ENCODE peak calls at places on chromosomes 4 and X, in ten cellular contexts. One of them, this sample, is unnamed.

GRCh38 chrX:115898382-115899001 is 272.1 kb upstream of the AGTR2 start:
- DNase-seq in NCI-H2081: peak; percentile 45
- DNase-seq in MCF 10A: peak; percentile 14
- DNase-seq in activated CD8-positive, alpha-beta T cell treated with anti-CD3 and anti-CD28 coated beads, Interleukin-2, amount 10 ng/mL, durations not matched to agents 7 days and 5 days: no peak
- DNase-seq in stimulated activated CD4-positive, alpha-beta T cell treated with anti-CD3 and anti-CD28 coated beads, Interleukin-12 subunit alpha, Interleukin-12 subunit beta, amount 100 ng/mL, for 48 hours: peak; percentile 55
- DNase-seq in A172: no peak
- DNase-seq in SW480: no peak
- DNase-seq in amniotic stem cell: no peak
- DNase-seq in NCI-H1436: no peak
- DNase-seq in dermis microvascular lymphatic vessel endothelial cell: no peak
- DNase-seq in this sample: no peak

GRCh38 chr4:177473991-177474390 is 31.8 kb upstream of the AGA start:
- DNase-seq in amniotic stem cell: no peak
- DNase-seq in MCF 10A: no peak
- DNase-seq in NCI-H2081: no peak
- DNase-seq in stimulated activated CD4-positive, alpha-beta T cell treated with anti-CD3 and anti-CD28 coated beads, Interleukin-12 subunit alpha, Interleukin-12 subunit beta, amount 100 ng/mL, for 48 hours: no peak
- DNase-seq in A172: no peak
- DNase-seq in activated CD8-positive, alpha-beta T cell treated with anti-CD3 and anti-CD28 coated beads, Interleukin-2, amount 10 ng/mL, durations not matched to agents 7 days and 5 days: no peak
- DNase-seq in SW480: no peak
- DNase-seq in NCI-H1436: no peak
- DNase-seq in dermis microvascular lymphatic vessel endothelial cell: no peak
- DNase-seq in this sample: no peak

GRCh38 chrX:8144925-8145324 is 26.1 kb downstream of the VCX2 start:
- DNase-seq in MCF 10A: no peak
- DNase-seq in amniotic stem cell: no peak
- DNase-seq in NCI-H2081: no peak
- DNase-seq in stimulated activated CD4-positive, alpha-beta T cell treated with anti-CD3 and anti-CD28 coated beads, Interleukin-12 subunit alpha, Interleukin-12 subunit beta, amount 100 ng/mL, for 48 hours: no peak
- DNase-seq in NCI-H1436: no peak
- DNase-seq in activated CD8-positive, alpha-beta T cell treated with anti-CD3 and anti-CD28 coated beads, Interleukin-2, amount 10 ng/mL, durations not matched to agents 7 days and 5 days: no peak
- DNase-seq in dermis microvascular lymphatic vessel endothelial cell: no peak
- DNase-seq in A172: no peak
- DNase-seq in SW480: no peak
- DNase-seq in this sample: no peak

GRCh38 chr4:2407991-2408342 is 10.5 kb downstream of the ZFYVE28 start:
- DNase-seq in NCI-H2081: no peak
- DNase-seq in activated CD8-positive, alpha-beta T cell treated with anti-CD3 and anti-CD28 coated beads, Interleukin-2, amount 10 ng/mL, durations not matched to agents 7 days and 5 days: no peak
- DNase-seq in SW480: no peak
- DNase-seq in MCF 10A: no peak
- DNase-seq in dermis microvascular lymphatic vessel endothelial cell: no peak
- DNase-seq in NCI-H1436: no peak
- DNase-seq in stimulated activated CD4-positive, alpha-beta T cell treated with anti-CD3 and anti-CD28 coated beads, Interleukin-12 subunit alpha, Interleukin-12 subunit beta, amount 100 ng/mL, for 48 hours: no peak
- DNase-seq in A172: no peak
- DNase-seq in amniotic stem cell: no peak
- DNase-seq in this sample: no peak

GRCh38 chrX:155997436-155997835 is at the start of gene IL9R:
- DNase-seq in stimulated activated CD4-positive, alpha-beta T cell treated with anti-CD3 and anti-CD28 coated beads, Interleukin-12 subunit alpha, Interleukin-12 subunit beta, amount 100 ng/mL, for 48 hours: peak; percentile 21
- DNase-seq in dermis microvascular lymphatic vessel endothelial cell: no peak
- DNase-seq in NCI-H1436: no peak
- DNase-seq in MCF 10A: no peak
- DNase-seq in activated CD8-positive, alpha-beta T cell treated with anti-CD3 and anti-CD28 coated beads, Interleukin-2, amount 10 ng/mL, durations not matched to agents 7 days and 5 days: peak; percentile 89
- DNase-seq in amniotic stem cell: no peak
- DNase-seq in NCI-H2081: no peak
- DNase-seq in SW480: peak; percentile 8
- DNase-seq in A172: no peak
- DNase-seq in this sample: no peak

GRCh38 chr4:100736651-100737450 is 219.0 kb upstream of the EMCN start:
- DNase-seq in MCF 10A: peak; percentile 93
- DNase-seq in amniotic stem cell: peak; percentile 24
- DNase-seq in dermis microvascular lymphatic vessel endothelial cell: peak; percentile 97
- DNase-seq in SW480: no peak
- DNase-seq in NCI-H1436: no peak
- DNase-seq in activated CD8-positive, alpha-beta T cell treated with anti-CD3 and anti-CD28 coated beads, Interleukin-2, amount 10 ng/mL, durations not matched to agents 7 days and 5 days: no peak
- DNase-seq in stimulated activated CD4-positive, alpha-beta T cell treated with anti-CD3 and anti-CD28 coated beads, Interleukin-12 subunit alpha, Interleukin-12 subunit beta, amount 100 ng/mL, for 48 hours: no peak
- DNase-seq in A172: peak; percentile 88
- DNase-seq in NCI-H2081: no peak
- DNase-seq in this sample: no peak

GRCh38 chr4:42341518-42342026 is 55.7 kb upstream of the SHISA3 start:
- DNase-seq in activated CD8-positive, alpha-beta T cell treated with anti-CD3 and anti-CD28 coated beads, Interleukin-2, amount 10 ng/mL, durations not matched to agents 7 days and 5 days: no peak
- DNase-seq in stimulated activated CD4-positive, alpha-beta T cell treated with anti-CD3 and anti-CD28 coated beads, Interleukin-12 subunit alpha, Interleukin-12 subunit beta, amount 100 ng/mL, for 48 hours: no peak
- DNase-seq in dermis microvascular lymphatic vessel endothelial cell: peak; percentile 37
- DNase-seq in NCI-H2081: no peak
- DNase-seq in A172: peak; percentile 34
- DNase-seq in NCI-H1436: no peak
- DNase-seq in amniotic stem cell: no peak
- DNase-seq in SW480: no peak
- DNase-seq in MCF 10A: no peak
- DNase-seq in this sample: no peak

GRCh38 chrX:69508610-69509009 is 4.5 kb downstream of the NALF2 start:
- DNase-seq in NCI-H1436: no peak
- DNase-seq in MCF 10A: no peak
- DNase-seq in amniotic stem cell: no peak
- DNase-seq in dermis microvascular lymphatic vessel endothelial cell: no peak
- DNase-seq in NCI-H2081: no peak
- DNase-seq in SW480: no peak
- DNase-seq in stimulated activated CD4-positive, alpha-beta T cell treated with anti-CD3 and anti-CD28 coated beads, Interleukin-12 subunit alpha, Interleukin-12 subunit beta, amount 100 ng/mL, for 48 hours: no peak
- DNase-seq in A172: no peak
- DNase-seq in activated CD8-positive, alpha-beta T cell treated with anti-CD3 and anti-CD28 coated beads, Interleukin-2, amount 10 ng/mL, durations not matched to agents 7 days and 5 days: no peak
- DNase-seq in this sample: no peak

GRCh38 chr4:36088542-36088941 is 155.8 kb downstream of the ARAP2 start:
- DNase-seq in amniotic stem cell: no peak
- DNase-seq in activated CD8-positive, alpha-beta T cell treated with anti-CD3 and anti-CD28 coated beads, Interleukin-2, amount 10 ng/mL, durations not matched to agents 7 days and 5 days: no peak
- DNase-seq in NCI-H1436: no peak
- DNase-seq in A172: peak; percentile 18
- DNase-seq in stimulated activated CD4-positive, alpha-beta T cell treated with anti-CD3 and anti-CD28 coated beads, Interleukin-12 subunit alpha, Interleukin-12 subunit beta, amount 100 ng/mL, for 48 hours: no peak
- DNase-seq in NCI-H2081: peak; percentile 51
- DNase-seq in dermis microvascular lymphatic vessel endothelial cell: no peak
- DNase-seq in SW480: peak; percentile 2
- DNase-seq in MCF 10A: no peak
- DNase-seq in this sample: no peak

GRCh38 chrX:154602226-154602625 is 16.9 kb downstream of the CTAG1B start:
- DNase-seq in NCI-H1436: no peak
- DNase-seq in activated CD8-positive, alpha-beta T cell treated with anti-CD3 and anti-CD28 coated beads, Interleukin-2, amount 10 ng/mL, durations not matched to agents 7 days and 5 days: no peak
- DNase-seq in MCF 10A: no peak
- DNase-seq in A172: no peak
- DNase-seq in amniotic stem cell: no peak
- DNase-seq in NCI-H2081: no peak
- DNase-seq in stimulated activated CD4-positive, alpha-beta T cell treated with anti-CD3 and anti-CD28 coated beads, Interleukin-12 subunit alpha, Interleukin-12 subunit beta, amount 100 ng/mL, for 48 hours: no peak
- DNase-seq in SW480: no peak
- DNase-seq in dermis microvascular lymphatic vessel endothelial cell: no peak
- DNase-seq in this sample: no peak

GRCh38 chr4:110629214-110629754 is 6.4 kb upstream of the PITX2 start:
- DNase-seq in NCI-H1436: no peak
- DNase-seq in NCI-H2081: no peak
- DNase-seq in amniotic stem cell: no peak
- DNase-seq in stimulated activated CD4-positive, alpha-beta T cell treated with anti-CD3 and anti-CD28 coated beads, Interleukin-12 subunit alpha, Interleukin-12 subunit beta, amount 100 ng/mL, for 48 hours: no peak
- DNase-seq in activated CD8-positive, alpha-beta T cell treated with anti-CD3 and anti-CD28 coated beads, Interleukin-2, amount 10 ng/mL, durations not matched to agents 7 days and 5 days: no peak
- DNase-seq in A172: no peak
- DNase-seq in MCF 10A: no peak
- DNase-seq in dermis microvascular lymphatic vessel endothelial cell: no peak
- DNase-seq in SW480: no peak
- DNase-seq in this sample: no peak

GRCh38 chr4:129352480-129352879 is 256.5 kb downstream of the C4orf33 start:
- DNase-seq in SW480: no peak
- DNase-seq in activated CD8-positive, alpha-beta T cell treated with anti-CD3 and anti-CD28 coated beads, Interleukin-2, amount 10 ng/mL, durations not matched to agents 7 days and 5 days: no peak
- DNase-seq in NCI-H2081: no peak
- DNase-seq in A172: no peak
- DNase-seq in NCI-H1436: no peak
- DNase-seq in stimulated activated CD4-positive, alpha-beta T cell treated with anti-CD3 and anti-CD28 coated beads, Interleukin-12 subunit alpha, Interleukin-12 subunit beta, amount 100 ng/mL, for 48 hours: no peak
- DNase-seq in amniotic stem cell: no peak
- DNase-seq in MCF 10A: no peak
- DNase-seq in dermis microvascular lymphatic vessel endothelial cell: no peak
- DNase-seq in this sample: no peak

GRCh38 chr4:139607302-139608060 is 51.5 kb upstream of the SETD7 start:
- DNase-seq in MCF 10A: peak; percentile 14
- DNase-seq in activated CD8-positive, alpha-beta T cell treated with anti-CD3 and anti-CD28 coated beads, Interleukin-2, amount 10 ng/mL, durations not matched to agents 7 days and 5 days: no peak
- DNase-seq in A172: no peak
- DNase-seq in stimulated activated CD4-positive, alpha-beta T cell treated with anti-CD3 and anti-CD28 coated beads, Interleukin-12 subunit alpha, Interleukin-12 subunit beta, amount 100 ng/mL, for 48 hours: no peak
- DNase-seq in dermis microvascular lymphatic vessel endothelial cell: no peak
- DNase-seq in amniotic stem cell: no peak
- DNase-seq in NCI-H2081: no peak
- DNase-seq in SW480: no peak
- DNase-seq in NCI-H1436: no peak
- DNase-seq in this sample: no peak

GRCh38 chr4:173177232-173177631 is 8.6 kb downstream of the GALNT7 start:
- DNase-seq in stimulated activated CD4-positive, alpha-beta T cell treated with anti-CD3 and anti-CD28 coated beads, Interleukin-12 subunit alpha, Interleukin-12 subunit beta, amount 100 ng/mL, for 48 hours: no peak
- DNase-seq in activated CD8-positive, alpha-beta T cell treated with anti-CD3 and anti-CD28 coated beads, Interleukin-2, amount 10 ng/mL, durations not matched to agents 7 days and 5 days: no peak
- DNase-seq in SW480: no peak
- DNase-seq in A172: no peak
- DNase-seq in MCF 10A: no peak
- DNase-seq in dermis microvascular lymphatic vessel endothelial cell: no peak
- DNase-seq in NCI-H1436: no peak
- DNase-seq in amniotic stem cell: no peak
- DNase-seq in NCI-H2081: no peak
- DNase-seq in this sample: no peak

GRCh38 chr4:910366-911091 is 21.6 kb downstream of the GAK start:
- DNase-seq in MCF 10A: no peak
- DNase-seq in A172: no peak
- DNase-seq in NCI-H2081: no peak
- DNase-seq in activated CD8-positive, alpha-beta T cell treated with anti-CD3 and anti-CD28 coated beads, Interleukin-2, amount 10 ng/mL, durations not matched to agents 7 days and 5 days: no peak
- DNase-seq in stimulated activated CD4-positive, alpha-beta T cell treated with anti-CD3 and anti-CD28 coated beads, Interleukin-12 subunit alpha, Interleukin-12 subunit beta, amount 100 ng/mL, for 48 hours: no peak
- DNase-seq in NCI-H1436: no peak
- DNase-seq in amniotic stem cell: no peak
- DNase-seq in SW480: no peak
- DNase-seq in dermis microvascular lymphatic vessel endothelial cell: no peak
- DNase-seq in this sample: no peak

GRCh38 chr4:2489841-2490552 is 21.1 kb downstream of the RNF4 start:
- DNase-seq in A172: no peak
- DNase-seq in stimulated activated CD4-positive, alpha-beta T cell treated with anti-CD3 and anti-CD28 coated beads, Interleukin-12 subunit alpha, Interleukin-12 subunit beta, amount 100 ng/mL, for 48 hours: no peak
- DNase-seq in NCI-H2081: no peak
- DNase-seq in activated CD8-positive, alpha-beta T cell treated with anti-CD3 and anti-CD28 coated beads, Interleukin-2, amount 10 ng/mL, durations not matched to agents 7 days and 5 days: no peak
- DNase-seq in dermis microvascular lymphatic vessel endothelial cell: peak; percentile 29
- DNase-seq in NCI-H1436: no peak
- DNase-seq in amniotic stem cell: no peak
- DNase-seq in MCF 10A: peak; percentile 22
- DNase-seq in SW480: no peak
- DNase-seq in this sample: no peak

GRCh38 chrX:132968282-132968681 is 9.9 kb upstream of the HS6ST2 start:
- DNase-seq in stimulated activated CD4-positive, alpha-beta T cell treated with anti-CD3 and anti-CD28 coated beads, Interleukin-12 subunit alpha, Interleukin-12 subunit beta, amount 100 ng/mL, for 48 hours: no peak
- DNase-seq in amniotic stem cell: no peak
- DNase-seq in A172: no peak
- DNase-seq in NCI-H2081: no peak
- DNase-seq in dermis microvascular lymphatic vessel endothelial cell: no peak
- DNase-seq in SW480: no peak
- DNase-seq in activated CD8-positive, alpha-beta T cell treated with anti-CD3 and anti-CD28 coated beads, Interleukin-2, amount 10 ng/mL, durations not matched to agents 7 days and 5 days: no peak
- DNase-seq in MCF 10A: peak; percentile 11
- DNase-seq in NCI-H1436: no peak
- DNase-seq in this sample: no peak

GRCh38 chrX:133670394-133670793 is 255.1 kb upstream of the GPC4 start:
- DNase-seq in amniotic stem cell: no peak
- DNase-seq in activated CD8-positive, alpha-beta T cell treated with anti-CD3 and anti-CD28 coated beads, Interleukin-2, amount 10 ng/mL, durations not matched to agents 7 days and 5 days: peak; percentile 20
- DNase-seq in dermis microvascular lymphatic vessel endothelial cell: peak; percentile 7
- DNase-seq in SW480: peak; percentile 30
- DNase-seq in NCI-H2081: no peak
- DNase-seq in NCI-H1436: peak; percentile 29
- DNase-seq in stimulated activated CD4-positive, alpha-beta T cell treated with anti-CD3 and anti-CD28 coated beads, Interleukin-12 subunit alpha, Interleukin-12 subunit beta, amount 100 ng/mL, for 48 hours: peak; percentile 16
- DNase-seq in A172: peak; percentile 6
- DNase-seq in MCF 10A: peak; percentile 57
- DNase-seq in this sample: no peak

GRCh38 chr4:122131562-122132157 is 20.5 kb upstream of the BLTP1 start:
- DNase-seq in amniotic stem cell: no peak
- DNase-seq in A172: no peak
- DNase-seq in SW480: no peak
- DNase-seq in NCI-H1436: no peak
- DNase-seq in MCF 10A: no peak
- DNase-seq in NCI-H2081: no peak
- DNase-seq in stimulated activated CD4-positive, alpha-beta T cell treated with anti-CD3 and anti-CD28 coated beads, Interleukin-12 subunit alpha, Interleukin-12 subunit beta, amount 100 ng/mL, for 48 hours: no peak
- DNase-seq in activated CD8-positive, alpha-beta T cell treated with anti-CD3 and anti-CD28 coated beads, Interleukin-2, amount 10 ng/mL, durations not matched to agents 7 days and 5 days: peak; percentile 33
- DNase-seq in dermis microvascular lymphatic vessel endothelial cell: no peak
- DNase-seq in this sample: no peak

GRCh38 chr4:88481557-88481956 is 24.6 kb downstream of the HERC5 start:
- DNase-seq in dermis microvascular lymphatic vessel endothelial cell: no peak
- DNase-seq in stimulated activated CD4-positive, alpha-beta T cell treated with anti-CD3 and anti-CD28 coated beads, Interleukin-12 subunit alpha, Interleukin-12 subunit beta, amount 100 ng/mL, for 48 hours: no peak
- DNase-seq in NCI-H1436: no peak
- DNase-seq in amniotic stem cell: no peak
- DNase-seq in SW480: no peak
- DNase-seq in activated CD8-positive, alpha-beta T cell treated with anti-CD3 and anti-CD28 coated beads, Interleukin-2, amount 10 ng/mL, durations not matched to agents 7 days and 5 days: no peak
- DNase-seq in MCF 10A: no peak
- DNase-seq in NCI-H2081: no peak
- DNase-seq in A172: no peak
- DNase-seq in this sample: no peak

GRCh38 chrX:20037182-20037581 is 46.3 kb upstream of the BCLAF3 start:
- DNase-seq in A172: no peak
- DNase-seq in activated CD8-positive, alpha-beta T cell treated with anti-CD3 and anti-CD28 coated beads, Interleukin-2, amount 10 ng/mL, durations not matched to agents 7 days and 5 days: no peak
- DNase-seq in NCI-H2081: no peak
- DNase-seq in MCF 10A: no peak
- DNase-seq in stimulated activated CD4-positive, alpha-beta T cell treated with anti-CD3 and anti-CD28 coated beads, Interleukin-12 subunit alpha, Interleukin-12 subunit beta, amount 100 ng/mL, for 48 hours: no peak
- DNase-seq in NCI-H1436: no peak
- DNase-seq in amniotic stem cell: no peak
- DNase-seq in dermis microvascular lymphatic vessel endothelial cell: no peak
- DNase-seq in SW480: no peak
- DNase-seq in this sample: no peak